ENCODE peak calls at places on chromosomes 2 and 18, in six cellular contexts. W is body of pancreas, Q is sigmoid colon, F is breast epithelium, Z is pancreas, Y is upper lobe of right lung. H is an unnamed sample.

GRCh38 chr18:50707841-50708240 is 112.0 kb downstream of the MRO start:
- DNase-seq in W (no peak), Q (no peak), F (no peak), Z (no peak), Y (no peak), H (no peak)

GRCh38 chr2:114550895-114551793 is 108.7 kb downstream of the DPP10 start:
- DNase-seq in W (peak), Q (no peak), F (no peak), Z (peak), Y (no peak), H (peak)

GRCh38 chr2:241748468-241749256 is 14.2 kb downstream of the D2HGDH start:
- DNase-seq in W (no peak), Q (no peak), F (no peak), Z (no peak), Y (no peak), H (no peak)

GRCh38 chr2:211144078-211144477 is 587.7 kb downstream of the CPS1 start:
- DNase-seq in W (no peak), Q (no peak), F (no peak), Z (no peak), Y (no peak), H (no peak)

GRCh38 chr2:45435316-45435715 is 175.8 kb downstream of the SRBD1 start:
- DNase-seq in W (no peak), Q (no peak), F (no peak), Z (no peak), Y (no peak), H (no peak)

GRCh38 chr2:170816499-170817246 is at the start of gene GAD1:
- DNase-seq in W (peak), Q (peak), F (no peak), Z (peak), Y (peak), H (peak)

GRCh38 chr2:30514134-30514860 is 67.3 kb downstream of the LCLAT1 start:
- DNase-seq in W (peak), Q (no peak), F (no peak), Z (no peak), Y (no peak), H (no peak)

GRCh38 chr2:50143822-50144575 is 887.9 kb downstream of the NRXN1 start:
- DNase-seq in W (no peak), Q (no peak), F (no peak), Z (peak), Y (no peak), H (no peak)

GRCh38 chr2:17858064-17858463 is 20.4 kb upstream of the KCNS3 start:
- DNase-seq in W (no peak), Q (no peak), F (no peak), Z (no peak), Y (no peak), H (no peak)

GRCh38 chr2:1809726-1810125 is 65.4 kb upstream of the PXDN start:
- DNase-seq in W (no peak), Q (peak), F (no peak), Z (no peak), Y (no peak), H (no peak)

GRCh38 chr2:121010998-121011397 is 274.0 kb downstream of the TFCP2L1 start:
- DNase-seq in W (no peak), Q (no peak), F (no peak), Z (no peak), Y (no peak), H (no peak)

GRCh38 chr2:217632036-217632435 is 370.8 kb downstream of the TNS1 start:
- DNase-seq in W (no peak), Q (peak), F (no peak), Z (no peak), Y (no peak), H (peak)

GRCh38 chr2:69340101-69340775 is 46.8 kb downstream of the GFPT1 start:
- DNase-seq in W (no peak), Q (no peak), F (no peak), Z (no peak), Y (no peak), H (no peak)

GRCh38 chr18:47931707-47932103 is 1.2 kb upstream of the SMAD2 start:
- DNase-seq in W (peak), Q (no peak), F (no peak), Z (peak), Y (peak), H (no peak)

GRCh38 chr18:47928466-47928865 is 2.0 kb downstream of the SMAD2 start:
- DNase-seq in W (no peak), Q (no peak), F (no peak), Z (no peak), Y (no peak), H (no peak)

GRCh38 chr18:47930844-47931706 is 616 bp upstream of the SMAD2 start:
- DNase-seq in W (peak), Q (peak), F (peak), Z (peak), Y (peak), H (peak)

GRCh38 chr18:47930086-47930843 is at the start of gene SMAD2:
- DNase-seq in W (peak), Q (peak), F (peak), Z (peak), Y (peak), H (peak)

GRCh38 chr18:47929681-47930085 is 776 bp downstream of the SMAD2 start:
- DNase-seq in W (no peak), Q (no peak), F (no peak), Z (no peak), Y (no peak), H (no peak)
- H3K27ac ChIP-seq in W (peak), Q (peak), F (peak), Z (peak), Y (peak), H (peak)

GRCh38 chr18:39453356-39453755 is 1887.8 kb upstream of the CELF4 start:
- DNase-seq in W (no peak), Q (no peak), F (no peak), Z (no peak), Y (no peak), H (no peak)
- H3K27ac ChIP-seq in W (peak), Q (peak), F (no peak), Z (peak), Y (no peak), H (no peak)

GRCh38 chr18:10194592-10194991 is 259.8 kb upstream of the APCDD1 start:
- DNase-seq in W (no peak), Q (no peak), F (no peak), Z (no peak), Y (no peak), H (no peak)

GRCh38 chr18:10190564-10190963 is 263.9 kb upstream of the APCDD1 start:
- DNase-seq in W (no peak), Q (no peak), F (no peak), Z (no peak), Y (no peak), H (no peak)

GRCh38 chr18:10193446-10193845 is 261.0 kb upstream of the APCDD1 start:
- DNase-seq in W (no peak), Q (no peak), F (no peak), Z (no peak), Y (no peak), H (no peak)

GRCh38 chr18:10184776-10185175 is 269.7 kb upstream of the APCDD1 start:
- DNase-seq in W (no peak), Q (no peak), F (no peak), Z (no peak), Y (no peak), H (no peak)

DNA sequence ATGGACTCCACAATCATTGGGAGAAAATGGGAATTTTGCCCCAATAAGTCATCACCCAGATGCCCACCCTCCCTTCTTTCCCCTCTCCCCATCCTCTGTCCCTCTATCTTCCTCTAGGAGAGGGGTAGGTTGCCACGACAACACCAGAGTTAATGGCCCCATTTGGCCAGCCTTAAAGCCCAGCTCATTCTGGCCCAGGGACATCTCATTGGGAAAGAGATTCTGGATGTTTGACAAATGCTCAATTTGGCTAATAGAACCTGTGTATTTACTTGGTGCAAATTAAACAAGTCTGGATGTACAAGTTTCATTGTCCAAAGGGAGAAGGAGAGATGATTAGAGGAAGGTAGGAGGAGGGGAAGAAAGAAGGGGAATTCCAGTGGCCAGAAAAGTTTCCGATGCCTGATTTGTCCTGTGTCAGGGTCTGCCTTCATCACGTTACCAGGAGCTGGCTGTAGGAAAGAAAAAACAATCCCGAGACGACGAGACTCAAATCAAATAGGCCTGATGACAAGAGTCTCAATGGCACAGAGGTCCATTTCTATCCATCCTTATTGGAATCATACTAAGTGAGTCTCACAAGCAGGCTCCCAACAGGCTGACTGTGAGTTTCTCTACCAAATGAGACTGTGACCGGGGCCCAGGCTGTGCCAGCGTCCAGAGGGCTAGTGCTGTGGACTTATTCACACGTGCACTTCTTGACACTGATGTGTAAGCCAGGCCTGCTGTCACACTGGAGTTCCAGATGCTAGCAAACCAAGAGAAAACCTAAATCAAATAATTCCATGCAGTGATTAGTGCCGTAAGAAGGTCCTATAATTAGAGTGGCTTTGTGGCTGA is 265.2 kb upstream of the APCDD1 start:
- DNase-seq in W (no peak), Q (no peak), F (no peak), Z (no peak), Y (no peak), H (no peak)
- H3K27ac ChIP-seq in W (no peak), Q (no peak), F (no peak), Z (no peak), Y (no peak), H (no peak)

DNA sequence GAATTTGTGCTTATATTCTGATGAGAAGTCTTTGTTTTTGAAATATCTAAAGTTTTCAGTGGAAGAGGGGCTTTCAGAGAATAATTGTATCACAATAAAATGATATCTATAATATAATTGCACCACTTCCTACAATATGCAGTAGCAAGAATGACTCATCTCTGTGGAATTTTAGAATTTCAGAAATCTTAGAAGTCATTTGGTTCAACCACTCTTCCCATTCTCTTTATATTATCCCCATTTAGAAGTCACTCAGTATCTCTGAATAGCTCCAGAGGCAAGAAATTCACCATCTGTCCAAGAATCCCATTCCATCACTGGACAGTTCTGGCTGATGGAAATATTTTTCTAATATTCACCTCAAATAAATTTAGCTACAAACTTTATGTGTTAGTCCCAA is 59.3 kb upstream of the CCDC68 start:
- DNase-seq in W (no peak), Q (no peak), F (no peak), Z (no peak), Y (no peak), H (no peak)
- H3K27ac ChIP-seq in W (no peak), Q (no peak), F (no peak), Z (no peak), Y (no peak), H (no peak)

GRCh38 chr18:62048279-62048678 is 138.6 kb downstream of the PIGN start:
- DNase-seq in W (no peak), Q (no peak), F (no peak), Z (no peak), Y (no peak), H (no peak)
- H3K27ac ChIP-seq in W (no peak), Q (no peak), F (no peak), Z (no peak), Y (no peak), H (no peak)

GRCh38 chr2:64876137-64876647 is 113.0 kb upstream of the SLC1A4 start:
- DNase-seq in W (peak), Q (no peak), F (no peak), Z (peak), Y (no peak), H (peak)
- H3K27ac ChIP-seq in W (no peak), Q (peak), F (no peak), Z (no peak), Y (no peak), H (peak)

GRCh38 chr2:215841175-215841816 is 172.1 kb downstream of the MREG start:
- DNase-seq in W (no peak), Q (no peak), F (no peak), Z (no peak), Y (no peak), H (no peak)
- H3K27ac ChIP-seq in W (no peak), Q (no peak), F (no peak), Z (no peak), Y (no peak), H (no peak)